ENCODE peak calls at places on chromosome 1, in five cellular contexts. One of them, this sample, is unnamed.

GRCh38 chr1:177902151-177902765 is 67.6 kb downstream of the SEC16B start:
- DNase-seq in CD8-positive, alpha-beta T cell: no peak
- DNase-seq in K562: no peak
- DNase-seq in GM12865: no peak
- DNase-seq in GM12864: no peak
- DNase-seq in this sample: no peak

GRCh38 chr1:163069142-163069541 is at the start of gene RGS4:
- DNase-seq in CD8-positive, alpha-beta T cell: no peak
- DNase-seq in K562: peak
- DNase-seq in GM12865: no peak
- DNase-seq in GM12864: no peak
- DNase-seq in this sample: peak

GRCh38 chr1:74468982-74469603 is 43.3 kb downstream of the LRRC53 start:
- DNase-seq in CD8-positive, alpha-beta T cell: no peak
- DNase-seq in K562: peak
- DNase-seq in GM12865: peak
- DNase-seq in GM12864: no peak
- DNase-seq in this sample: no peak

GRCh38 chr1:7534061-7534825 is 236.9 kb upstream of the VAMP3 start:
- DNase-seq in CD8-positive, alpha-beta T cell: no peak
- DNase-seq in K562: no peak
- DNase-seq in GM12865: no peak
- DNase-seq in GM12864: no peak
- DNase-seq in this sample: no peak

GRCh38 chr1:177571485-177572076 is 398.3 kb downstream of the SEC16B start:
- DNase-seq in CD8-positive, alpha-beta T cell: no peak
- DNase-seq in K562: no peak
- DNase-seq in GM12865: no peak
- DNase-seq in GM12864: no peak
- DNase-seq in this sample: no peak

GRCh38 chr1:202282017-202282335 is 59.8 kb downstream of the UBE2T start:
- DNase-seq in CD8-positive, alpha-beta T cell: no peak
- DNase-seq in K562: no peak
- DNase-seq in GM12865: no peak
- DNase-seq in GM12864: no peak
- DNase-seq in this sample: no peak

GRCh38 chr1:95196017-95196416 is 38.0 kb upstream of the RWDD3 start:
- DNase-seq in CD8-positive, alpha-beta T cell: no peak
- DNase-seq in K562: no peak
- DNase-seq in GM12865: no peak
- DNase-seq in GM12864: no peak
- DNase-seq in this sample: no peak

GRCh38 chr1:108949044-108949443 is 14.2 kb downstream of the CLCC1 start:
- DNase-seq in CD8-positive, alpha-beta T cell: no peak
- DNase-seq in K562: no peak
- DNase-seq in GM12865: no peak
- DNase-seq in GM12864: no peak
- DNase-seq in this sample: no peak

GRCh38 chr1:166813508-166814223 is 25.6 kb upstream of the POGK start:
- DNase-seq in CD8-positive, alpha-beta T cell: no peak
- DNase-seq in K562: no peak
- DNase-seq in GM12865: no peak
- DNase-seq in GM12864: no peak
- DNase-seq in this sample: no peak

GRCh38 chr1:228397454-228397786 is 9.2 kb downstream of the TRIM11 start:
- DNase-seq in CD8-positive, alpha-beta T cell: no peak
- DNase-seq in K562: no peak
- DNase-seq in GM12865: no peak
- DNase-seq in GM12864: no peak
- DNase-seq in this sample: no peak

GRCh38 chr1:224434447-224435317 is at the start of gene WDR26:
- DNase-seq in CD8-positive, alpha-beta T cell: peak
- DNase-seq in K562: peak
- DNase-seq in GM12865: peak
- DNase-seq in GM12864: peak
- DNase-seq in this sample: peak
- TF ChIP-seq CTCF in CD8-positive, alpha-beta T cell: peak
- TF ChIP-seq CTCF in K562: peak
- TF ChIP-seq CTCF in GM12865: peak
- TF ChIP-seq CTCF in GM12864: peak
- TF ChIP-seq CTCF in this sample: no peak

DNA sequence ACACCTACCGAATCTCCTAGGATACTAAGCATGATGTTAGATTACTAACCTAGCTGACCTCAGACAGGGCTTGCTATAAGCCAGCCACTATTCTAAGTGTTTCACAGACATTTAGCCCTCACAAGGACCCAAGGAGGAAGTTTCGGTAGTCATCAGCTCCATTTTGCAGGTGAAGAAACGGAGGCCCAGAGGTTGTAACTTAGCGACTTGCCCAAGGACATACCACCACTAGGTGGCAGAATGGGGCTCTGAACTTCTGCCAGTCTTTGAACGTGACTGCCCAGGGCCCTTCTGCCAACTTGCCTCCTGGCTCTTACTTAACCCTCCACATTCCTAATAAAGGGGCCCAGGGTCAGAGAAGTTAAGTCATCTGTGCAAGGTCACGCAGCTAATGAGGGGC is 283.5 kb downstream of the C1orf94 start:
- DNase-seq in CD8-positive, alpha-beta T cell: no peak
- DNase-seq in K562: peak
- DNase-seq in GM12865: peak
- DNase-seq in GM12864: peak
- DNase-seq in this sample: peak
- TF ChIP-seq CTCF in CD8-positive, alpha-beta T cell: peak
- TF ChIP-seq CTCF in K562: peak
- TF ChIP-seq CTCF in GM12865: peak
- TF ChIP-seq CTCF in GM12864: peak
- TF ChIP-seq CTCF in this sample: peak

GRCh38 chr1:206480211-206480610 is 9.9 kb downstream of the IKBKE start:
- DNase-seq in CD8-positive, alpha-beta T cell: no peak
- DNase-seq in K562: no peak
- DNase-seq in GM12865: no peak
- DNase-seq in GM12864: no peak
- DNase-seq in this sample: no peak

GRCh38 chr1:206477110-206477509 is 6.8 kb downstream of the IKBKE start:
- DNase-seq in CD8-positive, alpha-beta T cell: no peak
- DNase-seq in K562: no peak
- DNase-seq in GM12865: no peak
- DNase-seq in GM12864: no peak
- DNase-seq in this sample: no peak

GRCh38 chr1:206478746-206479145 is 8.5 kb downstream of the IKBKE start:
- DNase-seq in CD8-positive, alpha-beta T cell: no peak
- DNase-seq in K562: no peak
- DNase-seq in GM12865: no peak
- DNase-seq in GM12864: no peak
- DNase-seq in this sample: no peak

GRCh38 chr1:206477581-206478380 is 7.5 kb downstream of the IKBKE start:
- DNase-seq in CD8-positive, alpha-beta T cell: no peak
- DNase-seq in K562: no peak
- DNase-seq in GM12865: no peak
- DNase-seq in GM12864: no peak
- DNase-seq in this sample: no peak

DNA sequence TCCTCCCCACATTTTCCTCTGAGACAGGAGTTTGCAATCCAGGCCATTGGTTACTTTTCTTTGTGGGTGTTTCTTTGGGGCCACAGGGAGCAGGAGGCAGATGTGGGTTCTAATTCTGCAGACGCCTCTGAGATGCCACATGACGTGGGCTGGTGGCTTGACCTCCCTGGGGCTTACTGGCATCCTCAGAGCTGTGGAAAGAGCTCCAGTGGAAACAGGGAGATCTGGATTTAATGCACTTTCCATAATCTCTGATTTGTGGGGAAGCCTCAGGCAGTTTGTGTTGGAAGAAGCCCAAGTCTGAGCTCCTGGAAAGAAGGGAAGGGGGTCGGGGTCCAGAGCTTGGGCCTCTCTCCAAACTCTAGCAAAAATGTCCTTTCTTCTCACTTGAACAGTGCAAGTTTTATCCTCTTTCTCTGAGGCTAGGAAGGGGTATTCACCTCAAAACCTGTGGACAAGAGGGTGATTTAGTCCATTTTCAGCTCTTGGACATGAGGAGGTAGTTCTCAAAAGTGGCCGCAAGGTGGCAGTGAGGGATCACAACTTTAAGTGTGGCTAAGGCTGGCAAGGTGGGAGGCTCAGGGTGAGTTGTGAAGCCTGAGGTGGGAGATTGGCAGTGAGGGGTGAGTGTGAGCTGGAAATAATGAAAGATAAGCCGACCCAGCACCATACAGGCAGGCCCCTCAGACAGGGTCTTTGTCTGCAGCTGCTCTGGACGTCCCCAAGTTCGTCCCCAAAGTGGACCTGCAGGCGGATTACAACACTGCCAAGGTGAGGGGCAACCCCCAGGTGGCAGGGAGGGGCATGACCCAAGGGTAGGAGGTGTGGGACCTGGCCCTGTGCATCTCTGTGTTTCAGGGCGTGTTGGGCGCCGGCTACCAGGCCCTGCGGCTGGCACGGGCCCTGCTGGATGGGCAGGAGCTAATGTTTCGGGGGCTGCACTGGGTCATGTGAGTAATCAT is 9.2 kb downstream of the IKBKE start:
- DNase-seq in CD8-positive, alpha-beta T cell: peak
- DNase-seq in K562: peak
- DNase-seq in GM12865: peak
- DNase-seq in GM12864: no peak
- DNase-seq in this sample: peak
- TF ChIP-seq CTCF in CD8-positive, alpha-beta T cell: peak
- TF ChIP-seq CTCF in K562: peak
- TF ChIP-seq CTCF in GM12865: peak
- TF ChIP-seq CTCF in GM12864: peak
- TF ChIP-seq CTCF in this sample: peak

GRCh38 chr1:43303477-43304286 is 2.9 kb downstream of the TIE1 start:
- DNase-seq in CD8-positive, alpha-beta T cell: no peak
- DNase-seq in K562: no peak
- DNase-seq in GM12865: no peak
- DNase-seq in GM12864: no peak
- DNase-seq in this sample: no peak
- TF ChIP-seq CTCF in CD8-positive, alpha-beta T cell: no peak
- TF ChIP-seq CTCF in K562: no peak
- TF ChIP-seq CTCF in GM12865: no peak
- TF ChIP-seq CTCF in GM12864: no peak
- TF ChIP-seq CTCF in this sample: no peak

DNA sequence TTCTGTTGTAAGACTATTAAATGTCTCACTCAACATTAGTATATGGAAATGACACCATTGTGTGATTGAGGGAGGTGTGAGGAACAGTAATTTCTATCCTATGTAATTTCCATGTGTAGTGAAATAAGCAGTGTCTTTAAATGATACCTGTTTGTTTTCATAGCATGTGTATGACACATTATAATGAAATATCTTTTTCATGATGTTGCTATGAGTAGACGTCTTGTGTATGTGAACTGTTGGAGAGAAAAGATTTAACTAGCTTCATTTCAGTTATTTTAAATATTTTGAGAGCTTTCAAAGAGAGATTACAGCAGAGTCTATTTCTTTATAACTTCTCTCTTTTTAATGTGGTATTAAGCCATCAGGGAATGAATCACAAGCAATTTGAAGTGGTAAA is 71.5 kb upstream of the QSOX1 start:
- DNase-seq in CD8-positive, alpha-beta T cell: no peak
- DNase-seq in K562: no peak
- DNase-seq in GM12865: no peak
- DNase-seq in GM12864: no peak
- DNase-seq in this sample: no peak
- TF ChIP-seq CTCF in CD8-positive, alpha-beta T cell: no peak
- TF ChIP-seq CTCF in K562: no peak
- TF ChIP-seq CTCF in GM12865: no peak
- TF ChIP-seq CTCF in GM12864: no peak
- TF ChIP-seq CTCF in this sample: no peak

GRCh38 chr1:22654692-22655091 is 1.7 kb downstream of the C1QB start:
- DNase-seq in CD8-positive, alpha-beta T cell: no peak
- DNase-seq in K562: no peak
- DNase-seq in GM12865: no peak
- DNase-seq in GM12864: no peak
- DNase-seq in this sample: no peak
- TF ChIP-seq CTCF in CD8-positive, alpha-beta T cell: no peak
- TF ChIP-seq CTCF in K562: peak
- TF ChIP-seq CTCF in GM12865: peak
- TF ChIP-seq CTCF in GM12864: peak
- TF ChIP-seq CTCF in this sample: peak

GRCh38 chr1:111801071-111801850 is 45.6 kb downstream of the DDX20 start:
- DNase-seq in CD8-positive, alpha-beta T cell: no peak
- DNase-seq in K562: peak
- DNase-seq in GM12865: no peak
- DNase-seq in GM12864: no peak
- DNase-seq in this sample: peak
- TF ChIP-seq CTCF in CD8-positive, alpha-beta T cell: no peak
- TF ChIP-seq CTCF in K562: peak
- TF ChIP-seq CTCF in GM12865: no peak
- TF ChIP-seq CTCF in GM12864: no peak
- TF ChIP-seq CTCF in this sample: no peak